ENCODE peak calls at places on chromosome 18, in seven cellular contexts. One of them, this sample, is unnamed.

GRCh38 chr18:58514773-58515172 is 114.1 kb downstream of the ALPK2 start:
- DNase-seq in CD8-positive, alpha-beta T cell: no peak
- DNase-seq in cardiac muscle cell: no peak
- DNase-seq in heart left ventricle: no peak
- DNase-seq in pancreas: no peak
- DNase-seq in Panc1: no peak
- DNase-seq in lower lobe of right lung: no peak
- DNase-seq in this sample: no peak

GRCh38 chr18:10242922-10243680 is 211.3 kb upstream of the APCDD1 start:
- DNase-seq in CD8-positive, alpha-beta T cell: no peak
- DNase-seq in cardiac muscle cell: no peak
- DNase-seq in heart left ventricle: no peak
- DNase-seq in pancreas: no peak
- DNase-seq in Panc1: no peak
- DNase-seq in lower lobe of right lung: no peak
- DNase-seq in this sample: no peak

GRCh38 chr18:40867452-40867851 is 1087.6 kb upstream of the PIK3C3 start:
- DNase-seq in CD8-positive, alpha-beta T cell: no peak
- DNase-seq in cardiac muscle cell: peak; percentile 86
- DNase-seq in heart left ventricle: no peak
- DNase-seq in pancreas: no peak
- DNase-seq in Panc1: no peak
- DNase-seq in lower lobe of right lung: no peak
- DNase-seq in this sample: peak; percentile 23

GRCh38 chr18:7524786-7525185 is 42.3 kb upstream of the PTPRM start:
- DNase-seq in CD8-positive, alpha-beta T cell: no peak
- DNase-seq in cardiac muscle cell: peak; percentile 44
- DNase-seq in heart left ventricle: no peak
- DNase-seq in pancreas: no peak
- DNase-seq in Panc1: no peak
- DNase-seq in lower lobe of right lung: no peak
- DNase-seq in this sample: no peak

GRCh38 chr18:63198868-63199742 is 120.5 kb downstream of the BCL2 start:
- DNase-seq in CD8-positive, alpha-beta T cell: no peak
- DNase-seq in cardiac muscle cell: no peak
- DNase-seq in heart left ventricle: no peak
- DNase-seq in pancreas: no peak
- DNase-seq in Panc1: no peak
- DNase-seq in lower lobe of right lung: no peak
- DNase-seq in this sample: no peak

GRCh38 chr18:39441648-39442047 is 1876.0 kb upstream of the CELF4 start:
- DNase-seq in CD8-positive, alpha-beta T cell: no peak
- DNase-seq in cardiac muscle cell: no peak
- DNase-seq in heart left ventricle: no peak
- DNase-seq in pancreas: no peak
- DNase-seq in Panc1: no peak
- DNase-seq in lower lobe of right lung: no peak
- DNase-seq in this sample: no peak

GRCh38 chr18:6627621-6628020 is 101.9 kb upstream of the ARHGAP28 start:
- DNase-seq in CD8-positive, alpha-beta T cell: no peak
- DNase-seq in cardiac muscle cell: peak; percentile 25
- DNase-seq in heart left ventricle: no peak
- DNase-seq in pancreas: no peak
- DNase-seq in Panc1: no peak
- DNase-seq in lower lobe of right lung: no peak
- DNase-seq in this sample: no peak

GRCh38 chr18:68177807-68178702 is 536.9 kb downstream of the TMX3 start:
- DNase-seq in CD8-positive, alpha-beta T cell: no peak
- DNase-seq in cardiac muscle cell: peak; percentile 93
- DNase-seq in heart left ventricle: no peak
- DNase-seq in pancreas: no peak
- DNase-seq in Panc1: peak; percentile 32
- DNase-seq in lower lobe of right lung: no peak
- DNase-seq in this sample: peak; percentile 52

GRCh38 chr18:13524054-13524453 is 202.3 kb downstream of the FAM210A start:
- DNase-seq in CD8-positive, alpha-beta T cell: no peak
- DNase-seq in cardiac muscle cell: no peak
- DNase-seq in heart left ventricle: no peak
- DNase-seq in pancreas: no peak
- DNase-seq in Panc1: no peak
- DNase-seq in lower lobe of right lung: no peak
- DNase-seq in this sample: no peak

GRCh38 chr18:59660976-59661743 is 36.1 kb downstream of the CCBE1 start:
- DNase-seq in CD8-positive, alpha-beta T cell: no peak
- DNase-seq in cardiac muscle cell: peak; percentile 88
- DNase-seq in heart left ventricle: no peak
- DNase-seq in pancreas: no peak
- DNase-seq in Panc1: no peak
- DNase-seq in lower lobe of right lung: no peak
- DNase-seq in this sample: no peak

GRCh38 chr18:7066965-7067555 is 50.5 kb downstream of the LAMA1 start:
- DNase-seq in CD8-positive, alpha-beta T cell: no peak
- DNase-seq in cardiac muscle cell: peak; percentile 6
- DNase-seq in heart left ventricle: no peak
- DNase-seq in pancreas: no peak
- DNase-seq in Panc1: no peak
- DNase-seq in lower lobe of right lung: no peak
- DNase-seq in this sample: no peak

GRCh38 chr18:35474884-35475283 is 22.9 kb downstream of the INO80C start:
- DNase-seq in CD8-positive, alpha-beta T cell: no peak
- DNase-seq in cardiac muscle cell: peak; percentile 49
- DNase-seq in heart left ventricle: no peak
- DNase-seq in pancreas: no peak
- DNase-seq in Panc1: no peak
- DNase-seq in lower lobe of right lung: no peak
- DNase-seq in this sample: no peak

GRCh38 chr18:34990571-34990970 is 50.6 kb upstream of the MAPRE2 start:
- DNase-seq in CD8-positive, alpha-beta T cell: no peak
- DNase-seq in cardiac muscle cell: peak; percentile 57
- DNase-seq in heart left ventricle: no peak
- DNase-seq in pancreas: no peak
- DNase-seq in Panc1: no peak
- DNase-seq in lower lobe of right lung: no peak
- DNase-seq in this sample: no peak

GRCh38 chr18:10210077-10210476 is 244.4 kb upstream of the APCDD1 start:
- DNase-seq in CD8-positive, alpha-beta T cell: no peak
- DNase-seq in cardiac muscle cell: no peak
- DNase-seq in heart left ventricle: no peak
- DNase-seq in pancreas: no peak
- DNase-seq in Panc1: no peak
- DNase-seq in lower lobe of right lung: no peak
- DNase-seq in this sample: no peak

GRCh38 chr18:65821890-65822289 is 71.1 kb downstream of the CDH7 start:
- DNase-seq in CD8-positive, alpha-beta T cell: no peak
- DNase-seq in cardiac muscle cell: no peak
- DNase-seq in heart left ventricle: no peak
- DNase-seq in pancreas: no peak
- DNase-seq in Panc1: no peak
- DNase-seq in lower lobe of right lung: no peak
- DNase-seq in this sample: no peak

GRCh38 chr18:57353940-57354461 is 1.6 kb downstream of the ST8SIA3 start:
- DNase-seq in CD8-positive, alpha-beta T cell: no peak
- DNase-seq in cardiac muscle cell: peak; percentile 56
- DNase-seq in heart left ventricle: peak; percentile 47
- DNase-seq in pancreas: peak; percentile 59
- DNase-seq in Panc1: no peak
- DNase-seq in lower lobe of right lung: no peak
- DNase-seq in this sample: peak; percentile 1

GRCh38 chr18:43625582-43625981 is 348.3 kb upstream of the SYT4 start:
- DNase-seq in CD8-positive, alpha-beta T cell: no peak
- DNase-seq in cardiac muscle cell: no peak
- DNase-seq in heart left ventricle: no peak
- DNase-seq in pancreas: no peak
- DNase-seq in Panc1: no peak
- DNase-seq in lower lobe of right lung: no peak
- DNase-seq in this sample: no peak

GRCh38 chr18:76274470-76275289 is 220.4 kb downstream of the ZNF516 start:
- DNase-seq in CD8-positive, alpha-beta T cell: no peak
- DNase-seq in cardiac muscle cell: no peak
- DNase-seq in heart left ventricle: no peak
- DNase-seq in pancreas: no peak
- DNase-seq in Panc1: no peak
- DNase-seq in lower lobe of right lung: no peak
- DNase-seq in this sample: no peak

GRCh38 chr18:24138884-24139616 is at the start of gene CABYR:
- DNase-seq in CD8-positive, alpha-beta T cell: peak; percentile 54
- DNase-seq in cardiac muscle cell: peak; percentile 88
- DNase-seq in heart left ventricle: peak; percentile 78
- DNase-seq in pancreas: peak; percentile 65
- DNase-seq in Panc1: no peak
- DNase-seq in lower lobe of right lung: peak; percentile 74
- DNase-seq in this sample: peak; percentile 61

DNA sequence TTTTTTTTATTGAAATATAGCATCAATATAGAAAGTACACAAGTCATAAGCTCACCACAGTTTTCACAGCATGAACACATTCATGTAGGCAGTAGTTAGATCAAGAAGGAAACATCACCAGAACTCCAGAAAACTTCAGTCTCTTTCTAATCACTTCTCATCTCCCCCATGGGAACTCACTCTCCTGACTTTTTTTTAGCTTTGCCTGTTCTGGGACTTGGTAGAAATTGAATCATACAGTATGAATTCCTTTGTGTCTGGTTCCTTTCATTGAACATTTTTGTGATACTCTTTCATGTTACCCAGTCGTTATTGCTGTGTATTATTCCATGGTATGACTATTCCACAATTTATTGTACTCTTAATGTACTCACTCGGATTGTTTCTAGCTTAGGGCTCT is 160.2 kb downstream of the TAF4B start:
- DNase-seq in CD8-positive, alpha-beta T cell: no peak
- DNase-seq in cardiac muscle cell: peak; percentile 60
- DNase-seq in heart left ventricle: no peak
- DNase-seq in pancreas: no peak
- DNase-seq in Panc1: no peak
- DNase-seq in lower lobe of right lung: no peak
- DNase-seq in this sample: no peak
- TF ChIP-seq CTCF in CD8-positive, alpha-beta T cell: no peak
- TF ChIP-seq CTCF in cardiac muscle cell: no peak
- TF ChIP-seq CTCF in heart left ventricle: no peak
- TF ChIP-seq CTCF in pancreas: no peak
- TF ChIP-seq CTCF in Panc1: no peak
- TF ChIP-seq CTCF in lower lobe of right lung: no peak
- TF ChIP-seq CTCF in this sample: no peak

GRCh38 chr18:9130806-9131205 is 5.8 kb upstream of the ANKRD12 start:
- DNase-seq in CD8-positive, alpha-beta T cell: no peak
- DNase-seq in cardiac muscle cell: peak; percentile 21
- DNase-seq in heart left ventricle: no peak
- DNase-seq in pancreas: no peak
- DNase-seq in Panc1: no peak
- DNase-seq in lower lobe of right lung: no peak
- DNase-seq in this sample: no peak

GRCh38 chr18:9133225-9133624 is 3.4 kb upstream of the ANKRD12 start:
- DNase-seq in CD8-positive, alpha-beta T cell: no peak
- DNase-seq in cardiac muscle cell: no peak
- DNase-seq in heart left ventricle: no peak
- DNase-seq in pancreas: no peak
- DNase-seq in Panc1: no peak
- DNase-seq in lower lobe of right lung: no peak
- DNase-seq in this sample: no peak

GRCh38 chr18:9130195-9130594 is 6.4 kb upstream of the ANKRD12 start:
- DNase-seq in CD8-positive, alpha-beta T cell: no peak
- DNase-seq in cardiac muscle cell: no peak
- DNase-seq in heart left ventricle: no peak
- DNase-seq in pancreas: no peak
- DNase-seq in Panc1: no peak
- DNase-seq in lower lobe of right lung: no peak
- DNase-seq in this sample: no peak

GRCh38 chr18:9135081-9135911 is 1.3 kb upstream of the ANKRD12 start:
- DNase-seq in CD8-positive, alpha-beta T cell: no peak
- DNase-seq in cardiac muscle cell: no peak
- DNase-seq in heart left ventricle: no peak
- DNase-seq in pancreas: no peak
- DNase-seq in Panc1: no peak
- DNase-seq in lower lobe of right lung: no peak
- DNase-seq in this sample: no peak

GRCh38 chr18:9132628-9133027 is 4.0 kb upstream of the ANKRD12 start:
- DNase-seq in CD8-positive, alpha-beta T cell: no peak
- DNase-seq in cardiac muscle cell: no peak
- DNase-seq in heart left ventricle: no peak
- DNase-seq in pancreas: no peak
- DNase-seq in Panc1: no peak
- DNase-seq in lower lobe of right lung: no peak
- DNase-seq in this sample: no peak
- H3K36me3 ChIP-seq in CD8-positive, alpha-beta T cell: peaks cover 15% of the 10 kb centered on the region
- H3K36me3 ChIP-seq in cardiac muscle cell: peaks cover 56% of the 10 kb centered on the region
- H3K36me3 ChIP-seq in heart left ventricle: peaks cover 68% of the 10 kb centered on the region
- H3K36me3 ChIP-seq in pancreas: peaks cover 3% of the 10 kb centered on the region
- H3K36me3 ChIP-seq in Panc1: peaks cover 25% of the 10 kb centered on the region
- H3K36me3 ChIP-seq in lower lobe of right lung: peaks cover 62% of the 10 kb centered on the region
- H3K36me3 ChIP-seq in this sample: no peaks in the 10 kb centered on the region

GRCh38 chr18:73693091-73693490 is 454.5 kb downstream of the FBXO15 start:
- DNase-seq in CD8-positive, alpha-beta T cell: no peak
- DNase-seq in cardiac muscle cell: no peak
- DNase-seq in heart left ventricle: no peak
- DNase-seq in pancreas: no peak
- DNase-seq in Panc1: no peak
- DNase-seq in lower lobe of right lung: no peak
- DNase-seq in this sample: no peak
- TF ChIP-seq CTCF in CD8-positive, alpha-beta T cell: no peak
- TF ChIP-seq CTCF in cardiac muscle cell: no peak
- TF ChIP-seq CTCF in heart left ventricle: no peak
- TF ChIP-seq CTCF in pancreas: no peak
- TF ChIP-seq CTCF in Panc1: no peak
- TF ChIP-seq CTCF in lower lobe of right lung: no peak
- TF ChIP-seq CTCF in this sample: no peak

GRCh38 chr18:77529492-77529891 is 279.8 kb downstream of the GALR1 start:
- DNase-seq in CD8-positive, alpha-beta T cell: no peak
- DNase-seq in cardiac muscle cell: no peak
- DNase-seq in heart left ventricle: no peak
- DNase-seq in pancreas: no peak
- DNase-seq in Panc1: no peak
- DNase-seq in lower lobe of right lung: no peak
- DNase-seq in this sample: no peak

GRCh38 chr18:77526962-77527361 is 277.3 kb downstream of the GALR1 start:
- DNase-seq in CD8-positive, alpha-beta T cell: no peak
- DNase-seq in cardiac muscle cell: no peak
- DNase-seq in heart left ventricle: no peak
- DNase-seq in pancreas: no peak
- DNase-seq in Panc1: no peak
- DNase-seq in lower lobe of right lung: no peak
- DNase-seq in this sample: no peak

GRCh38 chr18:77524909-77525308 is 275.3 kb downstream of the GALR1 start:
- DNase-seq in CD8-positive, alpha-beta T cell: no peak
- DNase-seq in cardiac muscle cell: no peak
- DNase-seq in heart left ventricle: no peak
- DNase-seq in pancreas: no peak
- DNase-seq in Panc1: no peak
- DNase-seq in lower lobe of right lung: no peak
- DNase-seq in this sample: no peak

GRCh38 chr18:77530732-77531131 is 281.1 kb downstream of the GALR1 start:
- DNase-seq in CD8-positive, alpha-beta T cell: no peak
- DNase-seq in cardiac muscle cell: no peak
- DNase-seq in heart left ventricle: no peak
- DNase-seq in pancreas: no peak
- DNase-seq in Panc1: no peak
- DNase-seq in lower lobe of right lung: no peak
- DNase-seq in this sample: no peak

DNA sequence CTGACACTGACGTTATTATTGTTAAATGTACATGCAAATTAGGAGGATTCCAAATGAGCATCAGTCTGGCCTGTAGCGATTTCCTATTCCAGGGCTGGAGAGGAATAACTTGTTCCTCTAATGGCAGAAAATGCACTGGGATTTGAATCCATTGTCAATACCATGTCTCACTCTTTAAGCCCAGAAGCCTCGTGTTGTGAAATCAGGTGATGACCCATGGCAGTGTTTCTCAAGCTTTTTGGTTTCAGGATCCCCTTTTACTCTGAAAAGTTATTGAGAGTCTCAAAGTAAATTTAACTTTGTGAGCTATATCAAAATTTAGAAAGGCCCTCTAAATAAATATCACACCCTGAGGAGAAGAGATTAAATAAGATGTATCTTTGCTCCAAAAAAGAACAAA is 279.2 kb downstream of the GALR1 start:
- DNase-seq in CD8-positive, alpha-beta T cell: no peak
- DNase-seq in cardiac muscle cell: no peak
- DNase-seq in heart left ventricle: no peak
- DNase-seq in pancreas: no peak
- DNase-seq in Panc1: no peak
- DNase-seq in lower lobe of right lung: no peak
- DNase-seq in this sample: no peak
- H3K36me3 ChIP-seq in CD8-positive, alpha-beta T cell: no peaks in the 10 kb centered on the region
- H3K36me3 ChIP-seq in cardiac muscle cell: no peaks in the 10 kb centered on the region
- H3K36me3 ChIP-seq in heart left ventricle: no peaks in the 10 kb centered on the region
- H3K36me3 ChIP-seq in pancreas: no peaks in the 10 kb centered on the region
- H3K36me3 ChIP-seq in Panc1: no peaks in the 10 kb centered on the region
- H3K36me3 ChIP-seq in lower lobe of right lung: no peaks in the 10 kb centered on the region
- H3K36me3 ChIP-seq in this sample: no peaks in the 10 kb centered on the region

This sample was measured in kidney epithelial cell.